ENCODE peak calls at places on chromosomes 6 and 20, in seven cellular contexts. M is RWPE2, J is K562, H is hepatocyte, Z is body of pancreas, O is right cardiac atrium, F is PC-3. U is an unnamed sample.

GRCh38 chr20:64177420-64177783 is 13.2 kb downstream of the MYT1 start:
- DNase-seq in Z (no peak), O (no peak), M (peak), J (no peak), H (no peak), F (no peak), U (no peak)

GRCh38 chr6:121780325-121781313 is 345.2 kb downstream of the GJA1 start:
- DNase-seq in Z (peak), J (no peak), F (peak), O (peak), H (peak), M (no peak), U (peak)

GRCh38 chr6:157811476-157812173 is 11.4 kb upstream of the SNX9 start:
- DNase-seq in M (no peak), H (no peak), J (peak), Z (no peak), F (no peak), O (no peak), U (no peak)

GRCh38 chr6:17057322-17057721 is 44.5 kb upstream of the STMND1 start:
- DNase-seq in O (no peak), H (no peak), M (no peak), F (peak), J (no peak), Z (no peak), U (no peak)

GRCh38 chr6:73194744-73195143 is 30.6 kb downstream of the KHDC1L start:
- DNase-seq in M (no peak), O (no peak), F (no peak), Z (no peak), J (no peak), H (no peak), U (no peak)

GRCh38 chr6:105015482-105015881 is 58.6 kb downstream of the LIN28B start:
- DNase-seq in O (no peak), Z (no peak), H (no peak), M (no peak), F (peak), J (no peak), U (no peak)

GRCh38 chr6:82959385-82959941 is 106.2 kb downstream of the UBE3D start:
- DNase-seq in J (no peak), O (no peak), Z (no peak), H (no peak), F (no peak), M (no peak), U (no peak)

GRCh38 chr6:7899889-7900213 is 10.7 kb downstream of the TXNDC5 start:
- DNase-seq in M (no peak), Z (no peak), H (no peak), O (no peak), J (no peak), F (no peak), U (no peak)

GRCh38 chr20:43985608-43986316 is 71.1 kb downstream of the TOX2 start:
- DNase-seq in H (no peak), Z (no peak), M (peak), F (no peak), J (no peak), O (no peak), U (no peak)

GRCh38 chr20:46807998-46808397 is 86.6 kb upstream of the EYA2 start:
- DNase-seq in F (no peak), O (no peak), Z (no peak), M (no peak), H (no peak), J (no peak), U (no peak)

DNA sequence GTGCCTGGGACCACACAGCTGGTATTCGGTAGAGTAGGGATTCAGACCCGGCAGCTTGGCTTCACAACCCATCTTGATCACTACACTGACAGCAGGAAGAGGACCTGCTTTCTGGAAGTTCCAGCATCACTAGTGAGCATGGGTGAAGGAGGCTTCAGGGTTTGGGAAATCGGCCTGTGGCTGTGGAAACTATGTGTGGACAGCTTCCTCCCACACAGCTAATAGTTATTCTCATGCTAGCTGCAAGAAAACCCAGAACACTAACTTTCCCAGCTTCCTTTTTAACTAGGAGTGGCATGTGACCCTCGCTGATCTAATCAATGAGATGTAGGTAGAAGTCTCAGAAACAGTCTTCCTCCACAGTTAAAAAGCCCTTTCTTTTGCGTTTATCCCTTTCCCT is 36.3 kb upstream of the SIRPA start:
- DNase-seq in H (no peak), Z (no peak), O (no peak), J (no peak), F (no peak), M (no peak), U (no peak)
- H3K27ac ChIP-seq in H (no peak), Z (no peak), O (no peak), J (no peak), F (no peak), M (no peak), U (no peak)

GRCh38 chr6:31441368-31442267 is 38.2 kb downstream of the MICA start:
- DNase-seq in Z (peak), F (peak), M (peak), H (peak), J (peak), O (peak), U (peak)
- H3K4me3 ChIP-seq in Z (no peak), F (peak), M (no peak), H (no peak), J (no peak), O (no peak), U (no peak)

DNA sequence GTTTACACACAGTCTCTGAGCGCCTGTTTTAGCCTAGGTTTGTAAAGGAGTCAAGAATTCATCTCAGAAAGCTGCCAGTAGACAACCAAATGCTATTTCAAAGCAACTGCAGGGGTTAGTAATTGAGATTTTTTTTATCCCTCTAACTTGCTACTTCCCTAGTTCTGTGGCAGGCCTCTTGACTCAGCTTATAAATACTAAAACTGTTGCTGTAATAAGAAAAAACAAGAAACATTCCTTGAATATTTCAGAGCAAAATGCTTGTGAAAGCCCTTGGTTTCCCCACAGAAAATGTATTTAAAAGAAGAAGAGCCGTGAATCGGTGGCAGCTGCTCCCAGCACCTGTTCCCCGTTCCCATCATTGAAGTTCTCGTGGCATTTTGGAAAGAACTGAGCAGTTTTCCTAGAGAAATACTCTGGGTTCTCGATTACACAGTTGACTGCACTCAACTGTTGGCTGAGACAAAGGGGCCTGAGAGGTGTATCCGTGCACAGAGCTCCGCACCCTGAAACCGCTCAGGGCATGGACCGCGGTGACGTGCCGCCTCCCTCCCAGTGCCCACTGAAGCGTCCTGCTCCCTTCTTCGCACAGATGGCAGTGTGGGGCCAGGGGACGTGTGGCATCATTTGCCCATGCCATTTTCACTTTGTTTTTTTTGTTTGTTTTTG is 20.9 kb downstream of the DLL1 start:
- DNase-seq in H (no peak), Z (no peak), F (no peak), J (no peak), M (peak), O (no peak), U (no peak)
- H3K27ac ChIP-seq in H (peak), Z (peak), F (no peak), J (no peak), M (no peak), O (no peak), U (no peak)

GRCh38 chr6:11055127-11055627 is 11.1 kb upstream of the ELOVL2 start:
- DNase-seq in Z (no peak), F (no peak), M (no peak), O (no peak), H (no peak), J (no peak), U (no peak)

GRCh38 chr6:11056871-11057270 is 12.8 kb upstream of the ELOVL2 start:
- DNase-seq in H (no peak), F (no peak), O (no peak), Z (no peak), M (no peak), J (no peak), U (no peak)

GRCh38 chr6:11050735-11051134 is 6.6 kb upstream of the ELOVL2 start:
- DNase-seq in O (no peak), Z (no peak), F (peak), M (no peak), H (peak), J (no peak), U (peak)

GRCh38 chr6:11054722-11055121 is 10.6 kb upstream of the ELOVL2 start:
- DNase-seq in H (no peak), M (no peak), O (no peak), Z (no peak), F (no peak), J (no peak), U (no peak)

DNA sequence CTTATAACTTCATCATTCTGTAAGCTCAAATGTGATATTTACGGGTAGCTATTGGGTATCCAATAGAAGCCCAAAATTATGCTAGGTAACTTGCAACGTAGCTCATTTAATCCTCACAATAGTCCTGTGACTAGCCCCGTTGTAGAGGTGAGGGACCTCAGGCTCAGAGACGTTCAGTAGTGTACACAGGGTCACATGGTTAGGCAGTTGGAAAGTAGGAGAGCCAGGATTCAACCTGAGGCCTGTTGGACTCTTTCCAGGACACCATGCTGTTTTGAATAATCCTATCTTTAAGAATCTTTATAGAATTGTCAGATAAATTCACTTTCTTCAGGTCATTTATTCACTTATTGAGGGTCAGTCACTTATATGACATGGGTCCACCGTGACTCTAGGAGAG is 9.2 kb upstream of the ELOVL2 start:
- DNase-seq in Z (no peak), M (no peak), O (no peak), J (no peak), F (no peak), H (no peak), U (no peak)
- H3K4me3 ChIP-seq in Z (no peak), M (no peak), O (no peak), J (no peak), F (no peak), H (no peak), U (no peak)

DNA sequence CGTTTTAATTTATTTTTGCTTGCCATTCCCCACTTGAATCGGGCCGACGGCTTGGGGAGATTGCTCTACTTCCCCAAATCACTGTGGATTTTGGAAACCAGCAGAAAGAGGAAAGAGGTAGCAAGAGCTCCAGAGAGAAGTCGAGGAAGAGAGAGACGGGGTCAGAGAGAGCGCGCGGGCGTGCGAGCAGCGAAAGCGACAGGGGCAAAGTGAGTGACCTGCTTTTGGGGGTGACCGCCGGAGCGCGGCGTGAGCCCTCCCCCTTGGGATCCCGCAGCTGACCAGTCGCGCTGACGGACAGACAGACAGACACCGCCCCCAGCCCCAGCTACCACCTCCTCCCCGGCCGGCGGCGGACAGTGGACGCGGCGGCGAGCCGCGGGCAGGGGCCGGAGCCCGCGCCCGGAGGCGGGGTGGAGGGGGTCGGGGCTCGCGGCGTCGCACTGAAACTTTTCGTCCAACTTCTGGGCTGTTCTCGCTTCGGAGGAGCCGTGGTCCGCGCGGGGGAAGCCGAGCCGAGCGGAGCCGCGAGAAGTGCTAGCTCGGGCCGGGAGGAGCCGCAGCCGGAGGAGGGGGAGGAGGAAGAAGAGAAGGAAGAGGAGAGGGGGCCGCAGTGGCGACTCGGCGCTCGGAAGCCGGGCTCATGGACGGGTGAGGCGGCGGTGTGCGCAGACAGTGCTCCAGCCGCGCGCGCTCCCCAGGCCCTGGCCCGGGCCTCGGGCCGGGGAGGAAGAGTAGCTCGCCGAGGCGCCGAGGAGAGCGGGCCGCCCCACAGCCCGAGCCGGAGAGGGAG is 602 bp downstream of the VEGFA start:
- DNase-seq in O (peak), M (peak), H (peak), J (peak), Z (peak), F (peak), U (peak)
- H3K27ac ChIP-seq in O (peak), M (peak), H (peak), J (peak), Z (peak), F (peak), U (peak)

GRCh38 chr20:61121661-61122060 is 130.4 kb upstream of the CDH4 start:
- DNase-seq in J (no peak), H (no peak), Z (no peak), F (no peak), O (no peak), M (peak), U (no peak)
- H3K4me3 ChIP-seq in J (no peak), H (no peak), Z (no peak), F (no peak), O (no peak), M (no peak), U (no peak)

U was measured in cardiac muscle cell.